ENCODE peak calls at places on chromosomes 1 and 21, in eight cellular contexts. H, P, R, Z, B, F, D and V are unnamed samples.

GRCh38 chr1:184002071-184002470 is 35.5 kb downstream of the COLGALT2 start:
- DNase-seq in H (no peak), P (no peak), R (no peak), Z (peak), B (no peak), F (no peak), D (no peak), V (peak)

GRCh38 chr1:52281518-52281917 is 84.5 kb downstream of the CC2D1B start:
- DNase-seq in H (no peak), P (no peak), R (no peak), Z (no peak), B (no peak), F (no peak), D (no peak), V (no peak)

GRCh38 chr1:168585191-168585590 is 8.8 kb downstream of the XCL1 start:
- DNase-seq in H (no peak), P (no peak), R (no peak), Z (peak), B (no peak), F (no peak), D (no peak), V (peak)

GRCh38 chr1:43296207-43296606 is 4.6 kb upstream of the TIE1 start:
- DNase-seq in H (no peak), P (no peak), R (no peak), Z (no peak), B (no peak), F (no peak), D (no peak), V (no peak)

GRCh38 chr1:162689745-162690671 is 57.7 kb downstream of the DDR2 start:
- DNase-seq in H (no peak), P (no peak), R (no peak), Z (peak), B (no peak), F (no peak), D (no peak), V (no peak)

GRCh38 chr1:178086294-178087255 is 7.3 kb upstream of the RASAL2 start:
- DNase-seq in H (peak), P (no peak), R (no peak), Z (no peak), B (peak), F (no peak), D (no peak), V (no peak)

GRCh38 chr1:202806845-202807366 is 1.3 kb downstream of the KDM5B start:
- DNase-seq in H (peak), P (peak), R (peak), Z (peak), B (no peak), F (no peak), D (no peak), V (no peak)

GRCh38 chr1:104648269-104648691 is 898.6 kb downstream of the AMY1C start:
- DNase-seq in H (peak), P (no peak), R (no peak), Z (peak), B (peak), F (peak), D (no peak), V (peak)

GRCh38 chr1:29713857-29714256 is 477.5 kb downstream of the PTPRU start:
- DNase-seq in H (no peak), P (no peak), R (no peak), Z (no peak), B (no peak), F (no peak), D (no peak), V (no peak)

GRCh38 chr1:165910764-165911421 is 83.5 kb downstream of the UCK2 start:
- DNase-seq in H (no peak), P (peak), R (no peak), Z (no peak), B (no peak), F (no peak), D (no peak), V (no peak)

GRCh38 chr1:51523931-51524330 is 4.9 kb upstream of the EPS15 start:
- DNase-seq in H (no peak), P (no peak), R (no peak), Z (no peak), B (no peak), F (no peak), D (no peak), V (no peak)

GRCh38 chr21:37620401-37620800 is 253.8 kb downstream of the DYRK1A start:
- DNase-seq in H (no peak), P (no peak), R (no peak), Z (no peak), B (no peak), F (no peak), D (no peak), V (no peak)